ENCODE peak calls at places on chromosomes 11 and 22, in ten cellular contexts. V, O, U, A, B, L, E, Y, C and Q are unnamed samples.

GRCh38 chr11:113778111-113778910 is 1.3 kb upstream of the CLDN25 start:
- DNase-seq in B (no peak), A (no peak), O (no peak), E (peak; percentile 43), Y (peak; percentile 67), C (no peak), U (peak; percentile 42), L (peak; percentile 62), V (no peak), Q (no peak)

GRCh38 chr11:104073950-104074349 is 37.5 kb downstream of the DDI1 start:
- DNase-seq in Y (no peak), O (no peak), U (peak; percentile 29), B (no peak), A (no peak), L (no peak), V (no peak), C (peak; percentile 38), E (peak; percentile 19), Q (no peak)

GRCh38 chr11:129846508-129847335 is 31.1 kb downstream of the TMEM45B start:
- DNase-seq in U (no peak), V (no peak), A (peak; percentile 55), Y (no peak), L (no peak), C (no peak), B (no peak), O (no peak), E (peak; percentile 99), Q (no peak)

GRCh38 chr11:93089474-93090102 is 108.2 kb downstream of the SLC36A4 start:
- DNase-seq in A (no peak), L (no peak), U (no peak), Y (no peak), O (peak; percentile 81), C (peak; percentile 10), V (no peak), B (no peak), E (peak; percentile 20), Q (no peak)

GRCh38 chr22:47187558-47187957 is 425.1 kb downstream of the TBC1D22A start:
- DNase-seq in U (no peak), A (no peak), O (no peak), L (no peak), E (no peak), B (no peak), V (no peak), C (no peak), Y (no peak), Q (no peak)

GRCh38 chr11:12691473-12691872 is 17.3 kb downstream of the TEAD1 start:
- DNase-seq in A (no peak), Y (no peak), L (no peak), V (no peak), B (no peak), C (no peak), E (peak; percentile 68), O (no peak), U (no peak), Q (no peak)

GRCh38 chr22:40203568-40203967 is 25.8 kb downstream of the TNRC6B start:
- DNase-seq in U (no peak), O (no peak), B (no peak), E (no peak), L (no peak), A (peak; percentile 52), V (no peak), Y (no peak), C (no peak), Q (no peak)

GRCh38 chr11:86386791-86387190 is 12.1 kb downstream of the CCDC81 start:
- DNase-seq in O (no peak), E (no peak), B (no peak), U (no peak), L (no peak), V (no peak), A (no peak), C (no peak), Y (no peak), Q (no peak)

GRCh38 chr11:4063348-4063747 is 31.3 kb upstream of the RRM1 start:
- DNase-seq in O (no peak), A (no peak), Y (no peak), V (no peak), B (no peak), C (no peak), U (no peak), E (peak; percentile 8), L (no peak), Q (no peak)
- H3K27ac ChIP-seq in O (no peak overlapping the region), A (no peak overlapping the region), Y (no peak overlapping the region), V (peak overlapping the region; percentile 70), B (no peak overlapping the region), C (no peak overlapping the region), U (no peak overlapping the region), E (no peak overlapping the region), L (no peak overlapping the region), Q (no peak overlapping the region)

DNA sequence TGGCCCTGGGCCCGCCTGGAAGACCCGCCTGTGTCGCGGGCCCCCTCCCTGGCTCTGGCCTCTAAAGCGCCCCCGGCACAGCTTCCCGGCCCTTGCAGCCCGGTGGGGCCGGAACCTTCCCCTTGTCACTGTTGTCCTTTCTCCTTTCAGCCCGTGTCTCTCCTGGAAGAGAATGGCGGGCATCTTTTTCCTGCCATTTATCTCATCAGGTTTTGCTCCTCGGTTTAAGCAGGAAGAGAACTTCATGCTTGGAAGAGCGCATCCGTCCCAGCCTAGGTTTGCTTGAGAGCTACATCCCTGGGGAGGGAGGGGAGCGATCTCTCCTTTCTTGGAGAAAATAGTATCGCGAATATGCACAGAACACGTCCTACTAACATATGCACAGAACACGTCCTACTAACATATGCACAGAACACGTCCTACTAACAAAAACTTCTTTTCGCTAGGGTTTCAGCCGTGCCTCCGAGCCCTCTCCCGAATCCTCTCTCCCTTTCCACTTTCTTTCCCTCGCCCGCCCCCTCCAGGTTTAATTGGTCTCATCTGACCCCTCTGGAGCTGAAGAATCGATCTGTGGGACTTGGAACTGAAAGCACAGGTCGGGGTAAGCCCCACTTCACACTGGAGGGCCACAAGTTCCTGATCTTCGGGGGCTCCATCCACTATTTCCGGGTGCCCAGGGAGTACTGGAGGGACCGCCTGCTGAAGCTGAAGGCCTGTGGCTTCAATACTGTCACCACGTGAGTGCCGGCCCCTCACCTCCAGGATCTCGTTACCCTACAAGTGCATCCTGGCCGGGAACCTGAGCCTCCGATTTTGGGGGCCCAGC is 1.2 kb downstream of the GLB1L3 start:
- DNase-seq in V (no peak), E (no peak), B (no peak), L (no peak), Y (no peak), A (no peak), C (no peak), O (peak; percentile 78), U (no peak), Q (no peak)
- H3K4me3 ChIP-seq in V (no peak overlapping the region), E (no peak overlapping the region), B (peak overlapping the region; percentile 16), L (no peak overlapping the region), Y (peak overlapping the region; percentile 42), A (peak overlapping the region; percentile 85), C (no peak overlapping the region), O (peak overlapping the region; percentile 85), U (peak overlapping the region; percentile 15), Q (no peak overlapping the region)

DNA sequence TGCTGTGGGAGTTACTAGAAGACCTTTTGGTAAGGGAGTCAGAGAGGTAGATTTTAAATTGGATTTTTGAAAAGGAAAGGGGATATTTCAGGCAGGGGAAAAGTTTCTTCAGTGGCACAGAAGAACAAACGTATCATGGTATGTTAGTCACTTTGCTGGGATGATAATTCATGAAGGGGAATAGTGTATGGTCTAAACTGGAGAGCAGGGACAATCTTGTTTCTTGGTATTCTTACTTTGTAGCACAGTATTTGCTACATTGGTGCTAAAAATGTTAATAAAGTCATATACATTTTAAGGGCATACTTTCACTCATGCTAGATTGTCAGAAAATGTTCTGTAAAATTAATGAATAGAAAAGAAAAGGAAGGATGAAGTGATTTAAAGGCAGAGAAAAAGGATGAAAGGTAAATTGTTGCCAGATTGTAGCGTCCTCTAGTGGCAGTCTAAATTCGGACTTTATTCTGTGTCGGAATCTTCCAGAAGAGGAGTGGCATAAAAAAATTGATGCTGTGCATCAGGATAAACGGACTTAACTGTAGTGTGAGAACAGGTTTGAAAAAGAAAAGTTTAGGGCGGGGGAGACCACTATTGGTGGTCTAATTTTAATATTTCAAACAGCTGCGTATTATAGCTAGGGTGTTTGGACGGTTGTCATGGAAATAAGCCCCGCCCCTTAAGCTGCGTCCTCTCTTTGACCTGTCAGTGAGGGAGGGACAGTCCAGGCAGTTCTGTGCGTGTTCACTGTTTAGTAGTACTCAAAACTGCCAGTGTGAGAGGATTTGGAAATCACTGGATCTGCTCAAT is at the start of gene BCO2:
- DNase-seq in C (no peak), L (peak; percentile 73), Y (peak; percentile 57), E (peak; percentile 61), B (peak; percentile 74), O (peak; percentile 86), A (peak; percentile 8), U (peak; percentile 89), V (peak; percentile 90), Q (peak; percentile 90)
- H3K27ac ChIP-seq in C (peak within 1 kb of the TSS; percentile 30), L (no peak within 1 kb of the TSS), Y (peak within 1 kb of the TSS; percentile 28), E (peak within 1 kb of the TSS; percentile 33), B (peak within 1 kb of the TSS; percentile 83), O (no peak within 1 kb of the TSS), A (no peak within 1 kb of the TSS), U (peak within 1 kb of the TSS; percentile 73), V (no peak within 1 kb of the TSS), Q (peak within 1 kb of the TSS; percentile 35)

GRCh38 chr11:4610258-4610935 is 2.4 kb upstream of the TRIM68 start:
- DNase-seq in B (no peak), V (no peak), C (no peak), L (no peak), Y (no peak), U (no peak), E (no peak), A (peak; percentile 18), O (no peak), Q (no peak)
- H3K4me3 ChIP-seq in B (peak overlapping the region; percentile 27), V (no peak overlapping the region), C (peak overlapping the region; percentile 2), L (no peak overlapping the region), Y (no peak overlapping the region), U (peak overlapping the region; percentile 35), E (no peak overlapping the region), A (peak overlapping the region; percentile 27), O (no peak overlapping the region), Q (no peak overlapping the region)

GRCh38 chr11:47869548-47870393 is 21.6 kb upstream of the NUP160 start:
- DNase-seq in C (no peak), U (no peak), V (no peak), B (no peak), Y (no peak), L (no peak), A (no peak), O (no peak), E (no peak), Q (no peak)
- H3K27ac ChIP-seq in C (no peak overlapping the region), U (no peak overlapping the region), V (no peak overlapping the region), B (no peak overlapping the region), Y (no peak overlapping the region), L (no peak overlapping the region), A (no peak overlapping the region), O (no peak overlapping the region), E (no peak overlapping the region), Q (no peak overlapping the region)